ENCODE peak calls at places on chromosomes 6 and 20, in six cellular contexts. X, V, W, F, Y and B are unnamed samples.

GRCh38 chr6:26342106-26342999 is 22.6 kb upstream of the BTN3A2 start:
- DNase-seq in X (peak), Y (peak), V (no peak), W (peak), F (no peak), B (peak)

GRCh38 chr6:41027799-41028617 is 11.0 kb downstream of the UNC5CL start:
- DNase-seq in F (peak), W (peak), Y (peak), V (peak), X (peak), B (peak)

GRCh38 chr6:43724914-43725642 is 37.5 kb upstream of the MRPS18A start:
- DNase-seq in Y (peak), W (no peak), X (peak), V (no peak), F (no peak), B (peak)

GRCh38 chr6:45398075-45398817 is 20.5 kb upstream of the SUPT3H start:
- DNase-seq in F (no peak), V (no peak), W (no peak), X (no peak), Y (peak), B (no peak)

GRCh38 chr20:38446441-38447209 is 11.5 kb upstream of the SNHG17 start:
- DNase-seq in Y (peak), V (peak), W (peak), F (peak), X (peak), B (peak)

GRCh38 chr20:24100370-24101011 is 111.9 kb upstream of the GGTLC1 start:
- DNase-seq in Y (peak), W (no peak), V (no peak), X (peak), F (peak), B (peak)

GRCh38 chr6:70375166-70375565 is 38.1 kb upstream of the FAM135A start:
- DNase-seq in F (no peak), Y (peak), W (no peak), X (peak), V (no peak), B (peak)

GRCh38 chr20:11766961-11767360 is 150.7 kb upstream of the BTBD3 start:
- DNase-seq in Y (peak), V (peak), X (peak), W (peak), F (no peak), B (no peak)

GRCh38 chr6:148577687-148578488 is 168.9 kb upstream of the UST start:
- DNase-seq in Y (peak), V (peak), W (peak), F (peak), X (peak), B (peak)

GRCh38 chr6:20806669-20807068 is 272.4 kb downstream of the CDKAL1 start:
- DNase-seq in V (no peak), F (no peak), W (no peak), X (no peak), Y (no peak), B (no peak)

GRCh38 chr20:19757487-19757972 is 528 bp upstream of the RIN2 start:
- DNase-seq in F (peak), V (no peak), X (peak), W (peak), Y (peak), B (peak)

GRCh38 chr6:74115674-74116073 is 419.7 kb downstream of the CD109 start:
- DNase-seq in V (no peak), W (no peak), X (peak), F (no peak), Y (no peak), B (peak)

GRCh38 chr20:1118336-1119127 is at the start of gene PSMF1:
- DNase-seq in Y (peak), F (peak), V (peak), X (peak), W (peak), B (peak)

GRCh38 chr6:1608976-1609661 is 596 bp upstream of the FOXC1 start:
- DNase-seq in F (no peak), Y (peak), X (peak), V (no peak), W (no peak), B (no peak)

GRCh38 chr6:44043036-44043478 is 84.2 kb downstream of the MRPL14 start:
- DNase-seq in F (no peak), Y (peak), W (no peak), V (no peak), X (peak), B (peak)

GRCh38 chr6:13295576-13295975 is 32.8 kb downstream of the TBC1D7 start:
- DNase-seq in Y (no peak), V (no peak), F (no peak), W (no peak), X (no peak), B (no peak)

GRCh38 chr20:36542019-36542488 is 735 bp downstream of the MYL9 start:
- DNase-seq in X (peak), F (peak), W (peak), Y (no peak), V (no peak), B (peak)

GRCh38 chr20:63837475-63837874 is 6.4 kb upstream of the ZBTB46 start:
- DNase-seq in Y (peak), W (peak), X (no peak), F (no peak), V (no peak), B (no peak)
- H3K27ac ChIP-seq in Y (no peak), W (no peak), X (no peak), F (no peak), V (no peak), B (no peak)

DNA sequence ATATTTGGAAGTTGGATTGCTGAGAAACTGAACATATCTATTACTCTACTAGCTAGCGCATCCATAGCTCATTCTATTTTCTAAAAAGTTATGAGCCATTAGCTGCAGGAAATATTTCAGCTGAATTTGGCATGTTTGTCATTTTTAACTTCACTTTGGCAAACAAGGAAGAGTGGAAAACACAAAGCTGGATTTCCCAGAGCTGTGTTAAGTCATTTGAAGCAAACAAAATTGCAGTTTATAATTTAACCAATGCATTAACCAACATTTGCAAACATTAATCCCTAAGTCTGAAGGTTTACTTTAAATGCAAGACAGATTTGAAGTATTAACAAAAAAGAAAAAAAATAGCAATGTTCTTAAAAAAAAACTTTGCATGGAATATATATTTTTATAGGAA is 1.2 kb downstream of the ALDH8A1 start:
- DNase-seq in X (no peak), Y (no peak), V (no peak), F (no peak), W (no peak), B (no peak)
- H3K14ac ChIP-seq in X (no peak), Y (no peak), V (no peak), F (no peak), W (no peak), B (no peak)

DNA sequence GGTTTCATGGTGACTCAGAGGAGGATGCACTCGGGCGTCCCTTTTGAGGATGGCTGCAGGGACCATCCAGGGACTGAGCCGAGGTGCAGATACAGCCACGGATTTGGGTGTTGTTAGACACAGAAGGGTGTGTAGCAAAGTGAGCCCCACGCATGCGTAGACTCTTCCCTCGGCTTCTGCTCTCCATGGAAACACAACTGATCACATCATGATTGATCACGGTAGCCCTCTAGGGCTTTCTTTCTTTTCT is 606 bp upstream of the ULBP1 start:
- DNase-seq in X (peak), F (no peak), W (peak), Y (peak), V (no peak), B (peak)
- H3K9ac ChIP-seq in X (peak), F (no peak), W (no peak), Y (no peak), V (no peak), B (peak)

DNA sequence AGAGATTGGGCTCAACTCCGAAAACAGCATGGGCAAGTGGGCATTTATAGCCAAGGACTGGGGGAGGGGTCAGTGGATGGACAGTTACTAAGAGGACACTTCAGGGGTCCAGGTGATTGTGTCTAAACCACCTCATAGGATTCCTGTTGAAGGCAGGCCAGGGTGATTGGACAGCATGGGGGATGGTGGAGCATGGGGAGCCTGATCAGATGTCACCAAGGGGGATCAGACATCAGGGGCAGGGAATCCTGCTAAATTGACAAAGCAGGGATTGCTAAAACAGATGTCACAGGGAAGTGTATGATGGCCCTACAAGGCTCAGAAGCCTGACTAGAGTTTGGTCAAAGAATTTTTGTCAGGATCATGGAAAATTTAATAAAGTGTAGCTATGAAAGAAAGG is 2.4 kb upstream of the PYGB start:
- DNase-seq in Y (no peak), V (no peak), F (no peak), X (no peak), W (peak), B (no peak)
- H3K27ac ChIP-seq in Y (no peak), V (no peak), F (no peak), X (no peak), W (no peak), B (no peak)

DNA sequence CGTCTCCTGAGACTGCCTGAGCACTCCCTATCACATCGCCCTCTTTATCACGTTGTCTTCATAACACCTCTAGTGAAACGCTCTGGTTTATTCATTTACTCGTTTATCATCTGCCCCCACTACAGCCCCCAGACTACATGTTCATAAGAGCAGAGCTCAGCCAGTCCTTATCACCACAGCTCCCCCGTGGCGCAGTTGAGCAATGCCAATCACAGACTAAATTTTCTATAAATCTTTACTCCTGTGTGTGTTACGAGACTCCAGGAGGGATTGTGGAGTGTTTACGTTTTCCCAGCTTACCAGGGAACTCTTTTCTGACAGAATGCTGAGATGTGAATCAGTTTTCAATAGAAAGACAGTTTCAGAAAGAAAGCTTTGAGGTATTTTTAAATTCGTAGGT is 316.3 kb downstream of the ADGRB3 start:
- DNase-seq in F (no peak), V (no peak), W (no peak), Y (no peak), X (no peak), B (no peak)
- H3K14ac ChIP-seq in F (no peak), V (no peak), W (no peak), Y (no peak), X (no peak), B (no peak)

GRCh38 chr6:165852676-165853075 is 189.6 kb upstream of the PDE10A start:
- DNase-seq in F (no peak), Y (peak), W (no peak), V (no peak), X (no peak), B (no peak)

GRCh38 chr6:165850434-165851019 is 187.5 kb upstream of the PDE10A start:
- DNase-seq in W (peak), F (peak), X (peak), V (no peak), Y (peak), B (peak)

GRCh38 chr6:165848099-165848461 is 185.0 kb upstream of the PDE10A start:
- DNase-seq in V (no peak), W (peak), X (no peak), F (no peak), Y (peak), B (no peak)

GRCh38 chr6:165847407-165848098 is 184.5 kb upstream of the PDE10A start:
- DNase-seq in X (peak), Y (peak), V (no peak), F (no peak), W (no peak), B (peak)

DNA sequence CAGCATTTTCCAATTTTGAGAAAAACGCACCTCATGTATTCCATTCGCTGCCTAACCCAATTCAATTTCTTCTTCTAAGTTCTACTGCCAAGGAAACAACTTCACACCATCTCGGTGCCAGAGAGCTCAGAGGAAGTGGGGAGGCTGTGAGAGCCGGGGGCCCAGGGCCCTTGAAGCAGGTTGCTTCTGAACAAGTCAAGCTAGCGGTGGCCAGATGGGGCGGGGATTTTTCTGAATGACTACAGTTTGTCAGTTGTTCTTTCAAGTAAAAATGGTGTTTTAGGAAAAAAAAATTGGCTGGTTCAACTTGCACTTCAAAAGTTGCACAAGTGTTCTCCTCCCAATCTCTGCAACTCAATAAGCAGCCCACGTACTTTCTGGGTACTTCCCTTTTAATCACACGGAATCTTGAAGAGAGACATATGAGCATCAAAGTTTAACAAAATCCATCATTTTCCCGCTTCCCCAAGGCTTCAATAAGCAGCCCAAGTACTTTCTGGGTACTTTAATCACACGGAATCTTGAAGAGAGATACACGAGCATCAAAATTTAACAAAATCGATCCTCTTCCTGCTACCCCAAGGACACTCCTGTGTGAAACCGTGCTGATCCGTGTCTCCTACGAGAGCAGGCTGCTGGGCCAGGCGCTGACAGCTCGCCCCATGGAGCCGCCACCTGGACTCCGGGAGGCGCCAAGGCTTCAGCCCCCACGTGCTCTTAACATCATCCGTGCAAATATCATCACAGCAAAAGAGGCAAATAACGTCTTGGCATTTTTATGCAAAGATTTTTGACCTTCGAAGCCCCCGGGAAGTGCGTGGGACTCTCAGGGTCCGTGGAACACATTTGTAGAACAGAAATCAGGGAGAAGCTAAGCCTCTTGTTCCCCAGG is 186.7 kb upstream of the PDE10A start:
- DNase-seq in V (no peak), Y (no peak), F (no peak), W (peak), X (no peak), B (no peak)
- H3K9ac ChIP-seq in V (no peak), Y (no peak), F (no peak), W (no peak), X (no peak), B (peak)